ENCODE peak calls at places on chromosomes 2 and 18, in four cellular contexts. One of them, this sample, is unnamed.
A peak's percentile ranks its signal among the peaks of the same experiment; 100 is the strongest.

GRCh38 chr2:165675551-165675968 is 118.5 kb downstream of the GALNT3 start:
- DNase-seq in K562: no peak
- DNase-seq in SK-N-SH: no peak
- DNase-seq in HepG2: no peak
- DNase-seq in this sample: no peak

GRCh38 chr2:215994901-215995300 is 18.4 kb downstream of the MREG start:
- DNase-seq in K562: no peak
- DNase-seq in SK-N-SH: no peak
- DNase-seq in HepG2: no peak
- DNase-seq in this sample: no peak

GRCh38 chr18:73151086-73151485 is 283.3 kb upstream of the NETO1 start:
- DNase-seq in K562: no peak
- DNase-seq in SK-N-SH: no peak
- DNase-seq in HepG2: no peak
- DNase-seq in this sample: no peak

GRCh38 chr2:10221443-10221842 is 81.3 kb upstream of the HPCAL1 start:
- DNase-seq in K562: no peak
- DNase-seq in SK-N-SH: peak; percentile 35
- DNase-seq in HepG2: no peak
- DNase-seq in this sample: no peak

GRCh38 chr2:219637842-219638185 is 10.4 kb downstream of the SLC4A3 start:
- DNase-seq in K562: no peak
- DNase-seq in SK-N-SH: no peak
- DNase-seq in HepG2: no peak
- DNase-seq in this sample: no peak

GRCh38 chr2:71923143-71923525 is 224.5 kb downstream of the CYP26B1 start:
- DNase-seq in K562: no peak
- DNase-seq in SK-N-SH: no peak
- DNase-seq in HepG2: no peak
- DNase-seq in this sample: no peak

GRCh38 chr2:150888337-150888736 is 373.3 kb downstream of the RBM43 start:
- DNase-seq in K562: no peak
- DNase-seq in SK-N-SH: no peak
- DNase-seq in HepG2: no peak
- DNase-seq in this sample: no peak

GRCh38 chr2:86274918-86275275 is 62.5 kb downstream of the REEP1 start:
- DNase-seq in K562: peak; percentile 23
- DNase-seq in SK-N-SH: peak; percentile 55
- DNase-seq in HepG2: no peak
- DNase-seq in this sample: no peak

GRCh38 chr2:25115902-25116301 is 52.5 kb downstream of the POMC start:
- DNase-seq in K562: no peak
- DNase-seq in SK-N-SH: no peak
- DNase-seq in HepG2: peak; percentile 49
- DNase-seq in this sample: no peak

GRCh38 chr2:120864981-120865380 is 129.3 kb downstream of the GLI2 start:
- DNase-seq in K562: no peak
- DNase-seq in SK-N-SH: no peak
- DNase-seq in HepG2: no peak
- DNase-seq in this sample: no peak

GRCh38 chr2:57177176-57177575 is 869.4 kb upstream of the VRK2 start:
- DNase-seq in K562: no peak
- DNase-seq in SK-N-SH: no peak
- DNase-seq in HepG2: no peak
- DNase-seq in this sample: no peak

GRCh38 chr2:122395687-122396086 is 640.2 kb downstream of the TSN start:
- DNase-seq in K562: no peak
- DNase-seq in SK-N-SH: no peak
- DNase-seq in HepG2: no peak
- DNase-seq in this sample: no peak

GRCh38 chr2:57314682-57315081 is 731.9 kb upstream of the VRK2 start:
- DNase-seq in K562: no peak
- DNase-seq in SK-N-SH: no peak
- DNase-seq in HepG2: no peak
- DNase-seq in this sample: no peak

GRCh38 chr2:60468390-60469085 is 84.9 kb downstream of the BCL11A start:
- DNase-seq in K562: no peak
- DNase-seq in SK-N-SH: no peak
- DNase-seq in HepG2: no peak
- DNase-seq in this sample: no peak

GRCh38 chr2:85254540-85255261 is 73.1 kb downstream of the TGOLN2 start:
- DNase-seq in K562: no peak
- DNase-seq in SK-N-SH: peak; percentile 62
- DNase-seq in HepG2: no peak
- DNase-seq in this sample: no peak

GRCh38 chr2:20629581-20630291 is 21.2 kb downstream of the HS1BP3 start:
- DNase-seq in K562: no peak
- DNase-seq in SK-N-SH: no peak
- DNase-seq in HepG2: no peak
- DNase-seq in this sample: no peak

GRCh38 chr2:40240067-40240466 is 211.8 kb downstream of the SLC8A1 start:
- DNase-seq in K562: no peak
- DNase-seq in SK-N-SH: no peak
- DNase-seq in HepG2: no peak
- DNase-seq in this sample: no peak

GRCh38 chr18:58569490-58569911 is 59.4 kb downstream of the ALPK2 start:
- DNase-seq in K562: no peak
- DNase-seq in SK-N-SH: no peak
- DNase-seq in HepG2: peak; percentile 35
- DNase-seq in this sample: no peak

GRCh38 chr2:45011621-45012602 is 2.7 kb upstream of the SIX2 start:
- DNase-seq in K562: no peak
- DNase-seq in SK-N-SH: peak; percentile 36
- DNase-seq in HepG2: no peak
- DNase-seq in this sample: no peak

GRCh38 chr2:78061301-78061700 is 539.1 kb upstream of the LRRTM4 start:
- DNase-seq in K562: no peak
- DNase-seq in SK-N-SH: no peak
- DNase-seq in HepG2: no peak
- DNase-seq in this sample: no peak

GRCh38 chr2:213806125-213806726 is 522.0 kb downstream of the SPAG16 start:
- DNase-seq in K562: no peak
- DNase-seq in SK-N-SH: peak; percentile 27
- DNase-seq in HepG2: peak; percentile 9
- DNase-seq in this sample: no peak

GRCh38 chr2:207091928-207092327 is 73.8 kb downstream of the KLF7 start:
- DNase-seq in K562: no peak
- DNase-seq in SK-N-SH: no peak
- DNase-seq in HepG2: no peak
- DNase-seq in this sample: no peak

GRCh38 chr2:98295721-98296414 is 50.4 kb upstream of the CNGA3 start:
- DNase-seq in K562: no peak
- DNase-seq in SK-N-SH: no peak
- DNase-seq in HepG2: no peak
- DNase-seq in this sample: no peak

GRCh38 chr2:3238951-3239841 is 138.4 kb downstream of the EIPR1 start:
- DNase-seq in K562: no peak
- DNase-seq in SK-N-SH: no peak
- DNase-seq in HepG2: no peak
- DNase-seq in this sample: no peak

GRCh38 chr2:82675186-82675585 is 1783.9 kb downstream of the SUCLG1 start:
- DNase-seq in K562: no peak
- DNase-seq in SK-N-SH: no peak
- DNase-seq in HepG2: no peak
- DNase-seq in this sample: no peak

GRCh38 chr18:21740724-21741510 is at the start of gene MIB1:
- DNase-seq in K562: peak; percentile 74
- DNase-seq in SK-N-SH: peak; percentile 96
- DNase-seq in HepG2: no peak
- DNase-seq in this sample: peak; percentile 59

GRCh38 chr2:8244634-8245033 is 437.2 kb upstream of the ID2 start:
- DNase-seq in K562: no peak
- DNase-seq in SK-N-SH: no peak
- DNase-seq in HepG2: no peak
- DNase-seq in this sample: no peak

GRCh38 chr2:99648115-99648850 is 158.5 kb upstream of the REV1 start:
- DNase-seq in K562: no peak
- DNase-seq in SK-N-SH: no peak
- DNase-seq in HepG2: no peak
- DNase-seq in this sample: no peak

GRCh38 chr2:63589148-63589972 is 597 bp downstream of the MDH1 start:
- DNase-seq in K562: peak; percentile 25
- DNase-seq in SK-N-SH: peak; percentile 19
- DNase-seq in HepG2: peak; percentile 27
- DNase-seq in this sample: peak; percentile 39

GRCh38 chr18:10450986-10451385 is 3.4 kb upstream of the APCDD1 start:
- DNase-seq in K562: no peak
- DNase-seq in SK-N-SH: no peak
- DNase-seq in HepG2: no peak
- DNase-seq in this sample: no peak

GRCh38 chr2:174728096-174728495 is 36.2 kb downstream of the CHRNA1 start:
- DNase-seq in K562: no peak
- DNase-seq in SK-N-SH: no peak
- DNase-seq in HepG2: no peak
- DNase-seq in this sample: no peak

DNA sequence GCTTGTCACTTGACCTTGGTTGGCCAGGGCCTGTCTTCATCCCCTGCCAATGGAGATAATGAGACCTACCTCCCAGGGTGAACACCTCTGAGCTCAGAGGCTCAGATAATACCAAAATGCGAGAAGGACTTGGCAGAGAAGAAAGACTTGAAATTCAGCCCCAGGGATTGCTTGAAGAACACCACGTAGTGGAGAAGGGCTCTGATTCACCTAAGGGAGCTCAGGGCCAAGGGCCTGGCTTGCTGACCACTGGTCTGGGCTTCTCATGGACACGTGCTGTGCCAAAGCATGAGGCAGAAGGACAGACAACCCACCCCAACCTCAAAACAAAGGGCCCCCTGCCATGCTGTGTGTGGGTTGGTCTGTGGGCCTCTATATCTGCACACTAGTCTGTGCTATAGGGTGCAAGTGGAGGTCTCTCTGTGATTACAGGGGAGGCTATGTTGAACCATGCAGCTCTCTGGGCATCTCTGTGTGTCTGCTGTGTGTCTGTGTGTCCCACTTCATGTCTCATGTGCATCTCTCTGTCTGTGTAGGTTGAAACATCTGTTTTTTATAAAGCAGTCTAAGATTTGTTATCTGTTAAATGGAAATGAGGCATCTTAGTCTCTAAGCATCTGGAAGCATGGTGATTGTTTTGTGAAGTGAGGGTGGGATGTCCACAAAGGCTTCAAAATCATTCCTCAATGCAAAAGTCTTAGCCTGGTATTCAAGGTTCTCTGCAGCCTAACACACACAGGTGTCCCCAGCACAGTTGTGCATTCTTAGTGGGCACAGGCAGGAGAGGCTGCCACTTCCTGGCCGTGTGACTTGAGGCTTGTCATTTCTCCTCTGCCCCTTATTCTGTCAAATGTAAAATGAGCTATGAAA is 61.0 kb upstream of the EPAS1 start:
- DNase-seq in K562: no peak
- DNase-seq in SK-N-SH: peak; percentile 71
- DNase-seq in HepG2: no peak
- DNase-seq in this sample: no peak
- TF ChIP-seq FOXJ3 in K562: no peak
- TF ChIP-seq FOXJ3 in SK-N-SH: peak; percentile 89
- TF ChIP-seq FOXJ3 in HepG2: no peak
- TF ChIP-seq FOXJ3 in this sample: no peak

DNA sequence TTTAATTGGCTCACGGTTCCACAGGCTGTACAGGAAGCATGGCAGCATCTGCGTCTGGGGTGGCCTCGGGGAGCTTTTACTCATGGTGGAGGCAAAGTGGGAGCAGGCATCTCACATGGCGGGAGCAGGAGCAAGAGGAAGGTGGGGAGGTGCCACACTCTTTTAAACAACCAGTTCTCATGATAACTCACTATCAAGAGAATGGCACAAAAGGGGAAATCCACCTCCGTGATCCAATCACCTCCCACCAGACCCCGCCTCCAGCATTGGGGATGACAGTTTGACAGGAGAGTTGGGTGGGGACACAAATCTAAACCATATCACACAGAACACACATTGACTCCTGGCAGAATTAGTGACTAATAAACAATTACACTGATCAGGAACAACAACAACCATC is 68.6 kb upstream of the ACKR3 start:
- DNase-seq in K562: no peak
- DNase-seq in SK-N-SH: no peak
- DNase-seq in HepG2: no peak
- DNase-seq in this sample: no peak
- TF ChIP-seq FOXJ3 in K562: no peak
- TF ChIP-seq FOXJ3 in SK-N-SH: no peak
- TF ChIP-seq FOXJ3 in HepG2: no peak
- TF ChIP-seq FOXJ3 in this sample: no peak

DNA sequence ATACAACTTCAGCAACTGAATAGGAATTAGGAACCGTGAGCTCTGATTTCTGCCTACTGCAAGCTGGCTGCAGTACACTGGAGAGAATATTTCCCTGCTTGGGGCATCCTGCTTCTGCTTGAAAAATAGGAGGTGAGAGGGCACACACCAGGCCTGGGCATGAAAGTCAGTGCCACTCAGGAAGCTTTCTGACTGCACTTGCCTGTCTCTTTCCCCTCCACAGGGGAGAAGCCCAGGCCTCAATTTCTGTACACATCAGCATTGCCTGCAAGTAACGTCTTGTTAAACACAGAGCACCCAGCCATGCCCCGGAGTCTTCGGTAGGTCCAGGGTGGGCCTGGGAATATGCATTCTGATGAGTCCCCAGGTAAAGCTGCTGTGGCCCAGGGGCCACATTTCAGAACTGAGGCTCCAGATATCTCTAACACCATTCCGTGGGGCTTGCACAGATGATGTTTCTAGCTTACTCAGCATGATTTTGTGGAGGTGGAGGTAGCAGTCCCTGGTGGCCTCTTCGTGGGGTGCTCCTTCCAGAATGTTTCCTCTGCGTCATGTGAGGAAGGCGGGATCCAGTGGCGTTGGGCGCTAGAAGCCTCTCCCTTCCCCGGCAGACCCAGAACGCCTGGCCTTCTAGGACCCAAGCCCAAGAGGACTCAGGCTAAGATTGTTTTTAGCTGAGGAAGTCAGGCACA is 114.1 kb downstream of the ZBTB7C start:
- DNase-seq in K562: no peak
- DNase-seq in SK-N-SH: peak; percentile 38
- DNase-seq in HepG2: no peak
- DNase-seq in this sample: no peak
- TF ChIP-seq FOXJ3 in K562: no peak
- TF ChIP-seq FOXJ3 in SK-N-SH: no peak
- TF ChIP-seq FOXJ3 in HepG2: no peak
- TF ChIP-seq FOXJ3 in this sample: no peak

GRCh38 chr2:6841537-6842287 is 24.0 kb downstream of the CMPK2 start:
- DNase-seq in K562: no peak
- DNase-seq in SK-N-SH: no peak
- DNase-seq in HepG2: no peak
- DNase-seq in this sample: no peak
- TF ChIP-seq FOXJ3 in K562: no peak
- TF ChIP-seq FOXJ3 in SK-N-SH: no peak
- TF ChIP-seq FOXJ3 in HepG2: no peak
- TF ChIP-seq FOXJ3 in this sample: no peak